ENCODE peak calls at places on chromosome 2, in four cellular contexts. One of them, this sample, is unnamed.

GRCh38 chr2:15159751-15160177 is 401.4 kb downstream of the NBAS start:
- DNase-seq in GM13977: no peak
- DNase-seq in activated T-helper 1 cell treated with Interleukin-2 at 50 U/mL for 16 hours: no peak
- DNase-seq in posterior cingulate gyrus: no peak
- DNase-seq in this sample: peak

GRCh38 chr2:222753251-222753824 is 81.9 kb downstream of the MOGAT1 start:
- DNase-seq in activated T-helper 1 cell treated with Interleukin-2 at 50 U/mL for 16 hours: no peak
- DNase-seq in GM13977: no peak
- DNase-seq in posterior cingulate gyrus: no peak
- DNase-seq in this sample: no peak

GRCh38 chr2:109343460-109343859 is 214.5 kb downstream of the SH3RF3 start:
- DNase-seq in GM13977: no peak
- DNase-seq in activated T-helper 1 cell treated with Interleukin-2 at 50 U/mL for 16 hours: no peak
- DNase-seq in posterior cingulate gyrus: no peak
- DNase-seq in this sample: no peak

GRCh38 chr2:72144746-72145657 is 2.7 kb downstream of the CYP26B1 start:
- DNase-seq in posterior cingulate gyrus: no peak
- DNase-seq in activated T-helper 1 cell treated with Interleukin-2 at 50 U/mL for 16 hours: no peak
- DNase-seq in GM13977: peak
- DNase-seq in this sample: no peak

GRCh38 chr2:8304821-8305766 is 376.8 kb upstream of the ID2 start:
- DNase-seq in activated T-helper 1 cell treated with Interleukin-2 at 50 U/mL for 16 hours: no peak
- DNase-seq in posterior cingulate gyrus: no peak
- DNase-seq in GM13977: no peak
- DNase-seq in this sample: no peak

GRCh38 chr2:88184762-88185161 is 14.6 kb downstream of the THNSL2 start:
- DNase-seq in activated T-helper 1 cell treated with Interleukin-2 at 50 U/mL for 16 hours: no peak
- DNase-seq in GM13977: no peak
- DNase-seq in posterior cingulate gyrus: no peak
- DNase-seq in this sample: no peak

GRCh38 chr2:230472619-230473018 is 56.6 kb downstream of the SP100 start:
- DNase-seq in activated T-helper 1 cell treated with Interleukin-2 at 50 U/mL for 16 hours: no peak
- DNase-seq in GM13977: peak
- DNase-seq in posterior cingulate gyrus: no peak
- DNase-seq in this sample: peak

GRCh38 chr2:206323486-206323885 is 49.0 kb downstream of the ZDBF2 start:
- DNase-seq in activated T-helper 1 cell treated with Interleukin-2 at 50 U/mL for 16 hours: no peak
- DNase-seq in GM13977: no peak
- DNase-seq in posterior cingulate gyrus: no peak
- DNase-seq in this sample: no peak

GRCh38 chr2:62426005-62426912 is 79.7 kb downstream of the TMEM17 start:
- DNase-seq in posterior cingulate gyrus: no peak
- DNase-seq in GM13977: no peak
- DNase-seq in activated T-helper 1 cell treated with Interleukin-2 at 50 U/mL for 16 hours: no peak
- DNase-seq in this sample: no peak

GRCh38 chr2:23594079-23594494 is 209.1 kb downstream of the KLHL29 start:
- DNase-seq in activated T-helper 1 cell treated with Interleukin-2 at 50 U/mL for 16 hours: no peak
- DNase-seq in posterior cingulate gyrus: no peak
- DNase-seq in GM13977: no peak
- DNase-seq in this sample: peak

GRCh38 chr2:36597532-36598377 is at the start of gene FEZ2:
- DNase-seq in GM13977: peak
- DNase-seq in activated T-helper 1 cell treated with Interleukin-2 at 50 U/mL for 16 hours: peak
- DNase-seq in posterior cingulate gyrus: peak
- DNase-seq in this sample: peak

GRCh38 chr2:216702756-216703155 is 7.4 kb upstream of the IGFBP5 start:
- DNase-seq in activated T-helper 1 cell treated with Interleukin-2 at 50 U/mL for 16 hours: no peak
- DNase-seq in GM13977: no peak
- DNase-seq in posterior cingulate gyrus: no peak
- DNase-seq in this sample: no peak

GRCh38 chr2:11754705-11755026 is 8.2 kb downstream of the LPIN1 start:
- DNase-seq in activated T-helper 1 cell treated with Interleukin-2 at 50 U/mL for 16 hours: no peak
- DNase-seq in GM13977: no peak
- DNase-seq in posterior cingulate gyrus: no peak
- DNase-seq in this sample: no peak

GRCh38 chr2:201883970-201884369 is 77.6 kb downstream of the CDK15 start:
- DNase-seq in posterior cingulate gyrus: no peak
- DNase-seq in GM13977: no peak
- DNase-seq in activated T-helper 1 cell treated with Interleukin-2 at 50 U/mL for 16 hours: no peak
- DNase-seq in this sample: no peak

GRCh38 chr2:101151859-101152194 is 645 bp upstream of the TBC1D8 start:
- DNase-seq in activated T-helper 1 cell treated with Interleukin-2 at 50 U/mL for 16 hours: no peak
- DNase-seq in posterior cingulate gyrus: peak
- DNase-seq in GM13977: no peak
- DNase-seq in this sample: no peak

GRCh38 chr2:135974036-135974435 is 11.4 kb downstream of the DARS1 start:
- DNase-seq in posterior cingulate gyrus: no peak
- DNase-seq in activated T-helper 1 cell treated with Interleukin-2 at 50 U/mL for 16 hours: no peak
- DNase-seq in GM13977: no peak
- DNase-seq in this sample: no peak

GRCh38 chr2:107808986-107809385 is 17.7 kb upstream of the RGPD4 start:
- DNase-seq in GM13977: no peak
- DNase-seq in posterior cingulate gyrus: no peak
- DNase-seq in activated T-helper 1 cell treated with Interleukin-2 at 50 U/mL for 16 hours: no peak
- DNase-seq in this sample: peak

GRCh38 chr2:234368861-234369261 is 128.0 kb downstream of the ARL4C start:
- DNase-seq in posterior cingulate gyrus: no peak
- DNase-seq in GM13977: no peak
- DNase-seq in activated T-helper 1 cell treated with Interleukin-2 at 50 U/mL for 16 hours: peak
- DNase-seq in this sample: peak

GRCh38 chr2:196205891-196206408 is 34.6 kb upstream of the STK17B start:
- DNase-seq in GM13977: no peak
- DNase-seq in activated T-helper 1 cell treated with Interleukin-2 at 50 U/mL for 16 hours: no peak
- DNase-seq in posterior cingulate gyrus: no peak
- DNase-seq in this sample: no peak

GRCh38 chr2:168671932-168672331 is 130.5 kb upstream of the NOSTRIN start:
- DNase-seq in posterior cingulate gyrus: no peak
- DNase-seq in activated T-helper 1 cell treated with Interleukin-2 at 50 U/mL for 16 hours: no peak
- DNase-seq in GM13977: no peak
- DNase-seq in this sample: peak

GRCh38 chr2:171325886-171326585 is 107.8 kb downstream of the METTL8 start:
- DNase-seq in GM13977: peak
- DNase-seq in activated T-helper 1 cell treated with Interleukin-2 at 50 U/mL for 16 hours: no peak
- DNase-seq in posterior cingulate gyrus: no peak
- DNase-seq in this sample: no peak

GRCh38 chr2:86249843-86250402 is 50.7 kb downstream of the MRPL35 start:
- DNase-seq in activated T-helper 1 cell treated with Interleukin-2 at 50 U/mL for 16 hours: no peak
- DNase-seq in posterior cingulate gyrus: peak
- DNase-seq in GM13977: peak
- DNase-seq in this sample: peak

GRCh38 chr2:47945036-47945781 is 38.9 kb upstream of the FBXO11 start:
- DNase-seq in GM13977: no peak
- DNase-seq in activated T-helper 1 cell treated with Interleukin-2 at 50 U/mL for 16 hours: no peak
- DNase-seq in posterior cingulate gyrus: no peak
- DNase-seq in this sample: no peak

GRCh38 chr2:181054843-181055242 is 74.4 kb downstream of the UBE2E3 start:
- DNase-seq in activated T-helper 1 cell treated with Interleukin-2 at 50 U/mL for 16 hours: no peak
- DNase-seq in GM13977: no peak
- DNase-seq in posterior cingulate gyrus: no peak
- DNase-seq in this sample: no peak

GRCh38 chr2:151051584-151052220 is 210.0 kb downstream of the RBM43 start:
- DNase-seq in posterior cingulate gyrus: peak
- DNase-seq in GM13977: peak
- DNase-seq in activated T-helper 1 cell treated with Interleukin-2 at 50 U/mL for 16 hours: no peak
- DNase-seq in this sample: peak

GRCh38 chr2:146161256-146161882 is 1641.5 kb upstream of the ZEB2 start:
- DNase-seq in activated T-helper 1 cell treated with Interleukin-2 at 50 U/mL for 16 hours: no peak
- DNase-seq in posterior cingulate gyrus: no peak
- DNase-seq in GM13977: no peak
- DNase-seq in this sample: no peak

GRCh38 chr2:69902213-69902922 is 8.6 kb downstream of the SNRNP27 start:
- DNase-seq in GM13977: no peak
- DNase-seq in activated T-helper 1 cell treated with Interleukin-2 at 50 U/mL for 16 hours: no peak
- DNase-seq in posterior cingulate gyrus: no peak
- DNase-seq in this sample: no peak